ENCODE peak calls at places on chromosomes 6 and 20, in ten cellular contexts. One of them, this sample, is unnamed.

GRCh38 chr6:79946773-79947190 is 571 bp downstream of the ELOVL4 start:
- DNase-seq in osteoblast: peak; percentile 80
- DNase-seq in AG04450: no peak
- DNase-seq in stomach: no peak
- DNase-seq in neural progenitor cell: peak; percentile 60
- DNase-seq in endodermal cell: no peak
- DNase-seq in trophoblast cell: no peak
- DNase-seq in gastrocnemius medialis: no peak
- DNase-seq in mammary epithelial cell: peak; percentile 26
- DNase-seq in heart left ventricle: peak; percentile 26
- DNase-seq in this sample: peak; percentile 40

GRCh38 chr20:24382330-24382729 is 87.1 kb upstream of the SYNDIG1 start:
- DNase-seq in gastrocnemius medialis: no peak
- DNase-seq in stomach: no peak
- DNase-seq in neural progenitor cell: no peak
- DNase-seq in trophoblast cell: no peak
- DNase-seq in mammary epithelial cell: no peak
- DNase-seq in osteoblast: no peak
- DNase-seq in AG04450: no peak
- DNase-seq in endodermal cell: no peak
- DNase-seq in heart left ventricle: peak; percentile 38
- DNase-seq in this sample: no peak

GRCh38 chr6:148737806-148738205 is 9.0 kb upstream of the UST start:
- DNase-seq in trophoblast cell: no peak
- DNase-seq in heart left ventricle: no peak
- DNase-seq in gastrocnemius medialis: no peak
- DNase-seq in osteoblast: no peak
- DNase-seq in endodermal cell: no peak
- DNase-seq in stomach: no peak
- DNase-seq in AG04450: no peak
- DNase-seq in mammary epithelial cell: no peak
- DNase-seq in neural progenitor cell: no peak
- DNase-seq in this sample: no peak

GRCh38 chr6:12610862-12611261 is 105.7 kb upstream of the PHACTR1 start:
- DNase-seq in AG04450: no peak
- DNase-seq in endodermal cell: no peak
- DNase-seq in stomach: no peak
- DNase-seq in trophoblast cell: no peak
- DNase-seq in mammary epithelial cell: no peak
- DNase-seq in osteoblast: no peak
- DNase-seq in heart left ventricle: no peak
- DNase-seq in neural progenitor cell: no peak
- DNase-seq in gastrocnemius medialis: no peak
- DNase-seq in this sample: no peak

GRCh38 chr6:136921936-136922679 is at the start of gene SLC35D3:
- DNase-seq in gastrocnemius medialis: no peak
- DNase-seq in mammary epithelial cell: no peak
- DNase-seq in stomach: no peak
- DNase-seq in heart left ventricle: no peak
- DNase-seq in AG04450: no peak
- DNase-seq in osteoblast: peak; percentile 93
- DNase-seq in trophoblast cell: no peak
- DNase-seq in neural progenitor cell: peak; percentile 74
- DNase-seq in endodermal cell: peak; percentile 82
- DNase-seq in this sample: peak; percentile 56

GRCh38 chr20:48358176-48358575 is 469.6 kb downstream of the PREX1 start:
- DNase-seq in AG04450: no peak
- DNase-seq in mammary epithelial cell: no peak
- DNase-seq in gastrocnemius medialis: no peak
- DNase-seq in trophoblast cell: no peak
- DNase-seq in neural progenitor cell: no peak
- DNase-seq in endodermal cell: no peak
- DNase-seq in heart left ventricle: no peak
- DNase-seq in osteoblast: no peak
- DNase-seq in stomach: no peak
- DNase-seq in this sample: no peak

GRCh38 chr20:36768768-36769430 is 4.7 kb downstream of the DSN1 start:
- DNase-seq in mammary epithelial cell: no peak
- DNase-seq in trophoblast cell: no peak
- DNase-seq in AG04450: no peak
- DNase-seq in neural progenitor cell: no peak
- DNase-seq in gastrocnemius medialis: no peak
- DNase-seq in endodermal cell: no peak
- DNase-seq in stomach: no peak
- DNase-seq in heart left ventricle: no peak
- DNase-seq in osteoblast: peak; percentile 19
- DNase-seq in this sample: no peak

GRCh38 chr20:55793986-55794385 is 211.3 kb downstream of the CBLN4 start:
- DNase-seq in trophoblast cell: no peak
- DNase-seq in stomach: no peak
- DNase-seq in mammary epithelial cell: no peak
- DNase-seq in gastrocnemius medialis: no peak
- DNase-seq in osteoblast: no peak
- DNase-seq in neural progenitor cell: no peak
- DNase-seq in heart left ventricle: no peak
- DNase-seq in endodermal cell: no peak
- DNase-seq in AG04450: no peak
- DNase-seq in this sample: no peak

GRCh38 chr20:38098952-38099351 is 65.4 kb downstream of the RPRD1B start:
- DNase-seq in osteoblast: no peak
- DNase-seq in gastrocnemius medialis: no peak
- DNase-seq in endodermal cell: no peak
- DNase-seq in heart left ventricle: no peak
- DNase-seq in mammary epithelial cell: no peak
- DNase-seq in stomach: no peak
- DNase-seq in neural progenitor cell: no peak
- DNase-seq in trophoblast cell: no peak
- DNase-seq in AG04450: no peak
- DNase-seq in this sample: no peak
- H3K27ac ChIP-seq in osteoblast: no peak overlapping the region
- H3K27ac ChIP-seq in gastrocnemius medialis: no peak overlapping the region
- H3K27ac ChIP-seq in endodermal cell: no peak overlapping the region
- H3K27ac ChIP-seq in heart left ventricle: no peak overlapping the region
- H3K27ac ChIP-seq in mammary epithelial cell: no peak overlapping the region
- H3K27ac ChIP-seq in stomach: no peak overlapping the region
- H3K27ac ChIP-seq in neural progenitor cell: no peak overlapping the region
- H3K27ac ChIP-seq in trophoblast cell: peak overlapping the region; percentile 87
- H3K27ac ChIP-seq in AG04450: no peak overlapping the region
- H3K27ac ChIP-seq in this sample: peak overlapping the region; percentile 1

GRCh38 chr6:52647199-52647598 is 23.7 kb upstream of the TMEM14A start:
- DNase-seq in gastrocnemius medialis: no peak
- DNase-seq in trophoblast cell: no peak
- DNase-seq in neural progenitor cell: no peak
- DNase-seq in endodermal cell: no peak
- DNase-seq in osteoblast: peak; percentile 68
- DNase-seq in AG04450: no peak
- DNase-seq in stomach: no peak
- DNase-seq in heart left ventricle: no peak
- DNase-seq in mammary epithelial cell: peak; percentile 21
- DNase-seq in this sample: no peak

GRCh38 chr6:52653151-52653550 is 17.8 kb upstream of the TMEM14A start:
- DNase-seq in AG04450: no peak
- DNase-seq in stomach: no peak
- DNase-seq in mammary epithelial cell: no peak
- DNase-seq in gastrocnemius medialis: no peak
- DNase-seq in neural progenitor cell: no peak
- DNase-seq in trophoblast cell: no peak
- DNase-seq in osteoblast: no peak
- DNase-seq in endodermal cell: no peak
- DNase-seq in heart left ventricle: no peak
- DNase-seq in this sample: no peak

GRCh38 chr6:52650946-52651345 is 20.0 kb upstream of the TMEM14A start:
- DNase-seq in AG04450: no peak
- DNase-seq in mammary epithelial cell: no peak
- DNase-seq in osteoblast: peak; percentile 59
- DNase-seq in trophoblast cell: no peak
- DNase-seq in heart left ventricle: no peak
- DNase-seq in endodermal cell: no peak
- DNase-seq in stomach: no peak
- DNase-seq in neural progenitor cell: no peak
- DNase-seq in gastrocnemius medialis: no peak
- DNase-seq in this sample: no peak

GRCh38 chr6:52645976-52646375 is 24.9 kb upstream of the TMEM14A start:
- DNase-seq in stomach: no peak
- DNase-seq in osteoblast: no peak
- DNase-seq in mammary epithelial cell: no peak
- DNase-seq in trophoblast cell: no peak
- DNase-seq in endodermal cell: no peak
- DNase-seq in neural progenitor cell: no peak
- DNase-seq in gastrocnemius medialis: no peak
- DNase-seq in heart left ventricle: no peak
- DNase-seq in AG04450: no peak
- DNase-seq in this sample: no peak

DNA sequence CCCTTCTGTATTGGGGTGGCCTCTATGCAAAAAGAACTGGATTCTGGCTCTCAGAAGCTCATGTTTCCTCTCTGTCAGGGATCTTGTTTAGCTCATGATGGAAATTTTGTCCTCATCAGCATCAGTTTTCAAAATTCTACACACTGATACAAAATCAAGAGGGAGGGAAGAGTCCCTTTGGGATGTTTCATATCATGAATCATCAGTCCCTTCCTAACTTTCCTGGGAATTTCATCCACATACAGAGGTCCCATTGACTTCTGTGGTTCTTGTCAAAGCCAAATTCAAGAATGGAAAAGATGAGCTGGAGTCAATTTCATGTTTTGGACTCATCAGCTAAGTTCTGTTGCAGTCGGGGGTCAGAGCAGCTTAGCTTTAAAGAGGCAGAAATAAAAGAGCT is 21.4 kb upstream of the TMEM14A start:
- DNase-seq in gastrocnemius medialis: no peak
- DNase-seq in mammary epithelial cell: no peak
- DNase-seq in trophoblast cell: no peak
- DNase-seq in AG04450: no peak
- DNase-seq in osteoblast: no peak
- DNase-seq in neural progenitor cell: no peak
- DNase-seq in endodermal cell: no peak
- DNase-seq in heart left ventricle: no peak
- DNase-seq in stomach: no peak
- DNase-seq in this sample: no peak
- H3K4me3 ChIP-seq in gastrocnemius medialis: no peak overlapping the region
- H3K4me3 ChIP-seq in mammary epithelial cell: no peak overlapping the region
- H3K4me3 ChIP-seq in trophoblast cell: no peak overlapping the region
- H3K4me3 ChIP-seq in AG04450: no peak overlapping the region
- H3K4me3 ChIP-seq in osteoblast: no peak overlapping the region
- H3K4me3 ChIP-seq in neural progenitor cell: no peak overlapping the region
- H3K4me3 ChIP-seq in endodermal cell: no peak overlapping the region
- H3K4me3 ChIP-seq in heart left ventricle: no peak overlapping the region
- H3K4me3 ChIP-seq in stomach: no peak overlapping the region
- H3K4me3 ChIP-seq in this sample: no peak overlapping the region

GRCh38 chr6:4848382-4849068 is 72.3 kb downstream of the CDYL start:
- DNase-seq in endodermal cell: peak; percentile 81
- DNase-seq in osteoblast: peak; percentile 11
- DNase-seq in neural progenitor cell: peak; percentile 64
- DNase-seq in heart left ventricle: peak; percentile 55
- DNase-seq in AG04450: no peak
- DNase-seq in mammary epithelial cell: no peak
- DNase-seq in gastrocnemius medialis: no peak
- DNase-seq in trophoblast cell: no peak
- DNase-seq in stomach: peak; percentile 49
- DNase-seq in this sample: no peak

GRCh38 chr6:4849214-4849613 is 73.0 kb downstream of the CDYL start:
- DNase-seq in AG04450: no peak
- DNase-seq in mammary epithelial cell: no peak
- DNase-seq in gastrocnemius medialis: no peak
- DNase-seq in trophoblast cell: no peak
- DNase-seq in heart left ventricle: no peak
- DNase-seq in stomach: no peak
- DNase-seq in neural progenitor cell: no peak
- DNase-seq in endodermal cell: no peak
- DNase-seq in osteoblast: no peak
- DNase-seq in this sample: no peak

GRCh38 chr6:4840169-4840568 is 64.0 kb downstream of the CDYL start:
- DNase-seq in trophoblast cell: no peak
- DNase-seq in gastrocnemius medialis: no peak
- DNase-seq in endodermal cell: no peak
- DNase-seq in heart left ventricle: no peak
- DNase-seq in AG04450: no peak
- DNase-seq in stomach: no peak
- DNase-seq in osteoblast: no peak
- DNase-seq in neural progenitor cell: no peak
- DNase-seq in mammary epithelial cell: no peak
- DNase-seq in this sample: no peak

GRCh38 chr6:4846387-4846786 is 70.2 kb downstream of the CDYL start:
- DNase-seq in trophoblast cell: no peak
- DNase-seq in endodermal cell: no peak
- DNase-seq in osteoblast: no peak
- DNase-seq in mammary epithelial cell: no peak
- DNase-seq in AG04450: no peak
- DNase-seq in neural progenitor cell: no peak
- DNase-seq in gastrocnemius medialis: no peak
- DNase-seq in stomach: no peak
- DNase-seq in heart left ventricle: no peak
- DNase-seq in this sample: no peak

DNA sequence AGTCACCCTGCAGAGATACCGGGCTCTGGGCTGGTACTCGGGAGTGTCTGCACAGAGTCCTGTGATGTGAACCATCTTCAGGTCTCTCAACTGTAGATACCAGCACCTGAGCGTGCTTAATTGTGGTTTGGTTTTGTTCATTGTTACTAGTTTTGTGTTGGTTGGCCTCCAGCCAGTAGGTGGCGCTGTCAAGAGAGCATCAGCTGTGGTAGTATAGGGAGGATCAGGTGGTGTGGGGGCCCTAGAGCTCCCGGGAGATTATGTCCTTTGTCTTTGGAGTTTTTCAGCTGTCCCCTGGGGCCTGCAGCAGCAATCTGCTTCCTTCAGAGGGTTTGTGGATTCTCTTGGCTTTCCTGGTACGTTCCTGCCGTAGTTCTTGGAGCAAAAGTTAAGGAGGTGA is 67.9 kb downstream of the CDYL start:
- DNase-seq in trophoblast cell: no peak
- DNase-seq in heart left ventricle: no peak
- DNase-seq in gastrocnemius medialis: no peak
- DNase-seq in osteoblast: no peak
- DNase-seq in stomach: no peak
- DNase-seq in mammary epithelial cell: no peak
- DNase-seq in AG04450: no peak
- DNase-seq in endodermal cell: peak; percentile 72
- DNase-seq in neural progenitor cell: no peak
- DNase-seq in this sample: no peak
- H3K9me3 ChIP-seq in trophoblast cell: no peaks in the 10 kb centered on the region
- H3K9me3 ChIP-seq in heart left ventricle: peaks cover 31% of the 10 kb centered on the region
- H3K9me3 ChIP-seq in gastrocnemius medialis: no peaks in the 10 kb centered on the region
- H3K9me3 ChIP-seq in osteoblast: no peaks in the 10 kb centered on the region
- H3K9me3 ChIP-seq in stomach: peaks cover 8% of the 10 kb centered on the region
- H3K9me3 ChIP-seq in mammary epithelial cell: no peaks in the 10 kb centered on the region
- H3K9me3 ChIP-seq in AG04450: peaks cover 5% of the 10 kb centered on the region
- H3K9me3 ChIP-seq in endodermal cell: peaks cover 51% of the 10 kb centered on the region
- H3K9me3 ChIP-seq in neural progenitor cell: peaks cover 31% of the 10 kb centered on the region
- H3K9me3 ChIP-seq in this sample: peaks cover 10% of the 10 kb centered on the region

GRCh38 chr20:20890751-20891150 is 178.3 kb upstream of the RALGAPA2 start:
- DNase-seq in neural progenitor cell: no peak
- DNase-seq in gastrocnemius medialis: no peak
- DNase-seq in osteoblast: no peak
- DNase-seq in heart left ventricle: no peak
- DNase-seq in endodermal cell: no peak
- DNase-seq in stomach: no peak
- DNase-seq in AG04450: no peak
- DNase-seq in mammary epithelial cell: no peak
- DNase-seq in trophoblast cell: no peak
- DNase-seq in this sample: no peak

GRCh38 chr20:20892328-20892727 is 179.9 kb upstream of the RALGAPA2 start:
- DNase-seq in gastrocnemius medialis: no peak
- DNase-seq in AG04450: no peak
- DNase-seq in neural progenitor cell: no peak
- DNase-seq in osteoblast: no peak
- DNase-seq in trophoblast cell: no peak
- DNase-seq in stomach: no peak
- DNase-seq in mammary epithelial cell: no peak
- DNase-seq in heart left ventricle: no peak
- DNase-seq in endodermal cell: no peak
- DNase-seq in this sample: no peak

GRCh38 chr20:20894753-20895152 is 182.3 kb upstream of the RALGAPA2 start:
- DNase-seq in AG04450: no peak
- DNase-seq in stomach: no peak
- DNase-seq in gastrocnemius medialis: peak; percentile 12
- DNase-seq in heart left ventricle: peak; percentile 29
- DNase-seq in osteoblast: no peak
- DNase-seq in mammary epithelial cell: no peak
- DNase-seq in neural progenitor cell: no peak
- DNase-seq in trophoblast cell: no peak
- DNase-seq in endodermal cell: no peak
- DNase-seq in this sample: no peak

GRCh38 chr20:20895537-20895936 is 183.1 kb upstream of the RALGAPA2 start:
- DNase-seq in endodermal cell: no peak
- DNase-seq in heart left ventricle: no peak
- DNase-seq in mammary epithelial cell: no peak
- DNase-seq in osteoblast: no peak
- DNase-seq in AG04450: no peak
- DNase-seq in trophoblast cell: no peak
- DNase-seq in neural progenitor cell: no peak
- DNase-seq in stomach: no peak
- DNase-seq in gastrocnemius medialis: no peak
- DNase-seq in this sample: no peak

DNA sequence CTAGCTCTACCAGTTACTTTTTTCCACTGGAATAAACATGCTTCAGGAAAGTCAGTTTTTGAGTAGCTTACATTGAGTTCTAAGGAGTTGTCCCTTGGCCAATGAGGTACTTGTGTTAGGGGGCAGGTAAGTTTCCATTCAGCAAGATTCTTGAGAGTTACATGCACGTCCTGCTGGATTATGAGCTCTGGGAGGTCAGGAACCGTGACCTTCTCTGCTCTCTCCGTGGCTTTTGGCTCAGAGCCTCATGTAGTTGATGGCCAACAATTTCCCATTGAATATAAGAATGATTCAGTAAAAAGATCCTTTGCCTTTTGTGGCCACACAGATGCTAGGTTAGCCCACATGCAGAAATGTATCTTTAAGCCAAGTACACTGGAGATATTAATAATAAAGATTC is 181.8 kb upstream of the RALGAPA2 start:
- DNase-seq in trophoblast cell: no peak
- DNase-seq in neural progenitor cell: no peak
- DNase-seq in stomach: no peak
- DNase-seq in mammary epithelial cell: no peak
- DNase-seq in osteoblast: no peak
- DNase-seq in endodermal cell: no peak
- DNase-seq in AG04450: no peak
- DNase-seq in gastrocnemius medialis: no peak
- DNase-seq in heart left ventricle: no peak
- DNase-seq in this sample: no peak
- H3K27ac ChIP-seq in trophoblast cell: no peak overlapping the region
- H3K27ac ChIP-seq in neural progenitor cell: no peak overlapping the region
- H3K27ac ChIP-seq in stomach: no peak overlapping the region
- H3K27ac ChIP-seq in mammary epithelial cell: no peak overlapping the region
- H3K27ac ChIP-seq in osteoblast: no peak overlapping the region
- H3K27ac ChIP-seq in endodermal cell: no peak overlapping the region
- H3K27ac ChIP-seq in AG04450: no peak overlapping the region
- H3K27ac ChIP-seq in gastrocnemius medialis: no peak overlapping the region
- H3K27ac ChIP-seq in heart left ventricle: no peak overlapping the region
- H3K27ac ChIP-seq in this sample: no peak overlapping the region